ENCODE peak calls at places on chromosome 7, in four cellular contexts. One of them, this sample, is unnamed.

GRCh38 chr7:114021135-114021534 is 102.3 kb upstream of the PPP1R3A start:
- DNase-seq in WTC11: no peak
- DNase-seq in HEK293T: peak
- DNase-seq in HepG2: no peak
- DNase-seq in this sample: no peak

GRCh38 chr7:130141161-130141857 is 63.9 kb downstream of the TMEM209 start:
- DNase-seq in WTC11: peak
- DNase-seq in HEK293T: no peak
- DNase-seq in HepG2: no peak
- DNase-seq in this sample: peak

GRCh38 chr7:83096065-83096580 is 66.6 kb downstream of the PCLO start:
- DNase-seq in WTC11: no peak
- DNase-seq in HEK293T: no peak
- DNase-seq in HepG2: no peak
- DNase-seq in this sample: no peak

GRCh38 chr7:140640727-140641531 is at the start of gene DENND2A:
- DNase-seq in WTC11: peak
- DNase-seq in HEK293T: peak
- DNase-seq in HepG2: no peak
- DNase-seq in this sample: no peak

GRCh38 chr7:147406521-147407115 is 1183.9 kb upstream of the C7orf33 start:
- DNase-seq in WTC11: no peak
- DNase-seq in HEK293T: no peak
- DNase-seq in HepG2: no peak
- DNase-seq in this sample: no peak

GRCh38 chr7:120949393-120949799 is 1.2 kb upstream of the ING3 start:
- DNase-seq in WTC11: no peak
- DNase-seq in HEK293T: no peak
- DNase-seq in HepG2: no peak
- DNase-seq in this sample: no peak

GRCh38 chr7:70093496-70093895 is 495.2 kb downstream of the AUTS2 start:
- DNase-seq in WTC11: no peak
- DNase-seq in HEK293T: no peak
- DNase-seq in HepG2: no peak
- DNase-seq in this sample: no peak

GRCh38 chr7:128863433-128863989 is 855 bp downstream of the ATP6V1F start:
- DNase-seq in WTC11: peak
- DNase-seq in HEK293T: peak
- DNase-seq in HepG2: peak
- DNase-seq in this sample: peak

GRCh38 chr7:95190515-95190914 is 133.8 kb downstream of the PON1 start:
- DNase-seq in WTC11: peak
- DNase-seq in HEK293T: no peak
- DNase-seq in HepG2: peak
- DNase-seq in this sample: no peak

GRCh38 chr7:101121996-101122932 is 4.6 kb upstream of the SERPINE1 start:
- DNase-seq in WTC11: peak
- DNase-seq in HEK293T: no peak
- DNase-seq in HepG2: peak
- DNase-seq in this sample: peak

GRCh38 chr7:12303096-12303495 is 92.0 kb downstream of the TMEM106B start:
- DNase-seq in WTC11: no peak
- DNase-seq in HEK293T: no peak
- DNase-seq in HepG2: no peak
- DNase-seq in this sample: no peak

GRCh38 chr7:131381069-131381838 is 53.6 kb downstream of the MKLN1 start:
- DNase-seq in WTC11: no peak
- DNase-seq in HEK293T: no peak
- DNase-seq in HepG2: no peak
- DNase-seq in this sample: no peak

GRCh38 chr7:44750921-44751571 is 2.4 kb downstream of the ZMIZ2 start:
- DNase-seq in WTC11: no peak
- DNase-seq in HEK293T: no peak
- DNase-seq in HepG2: no peak
- DNase-seq in this sample: peak

GRCh38 chr7:156155988-156156733 is 343.9 kb upstream of the SHH start:
- DNase-seq in WTC11: no peak
- DNase-seq in HEK293T: no peak
- DNase-seq in HepG2: no peak
- DNase-seq in this sample: no peak

GRCh38 chr7:31775511-31775910 is 88.5 kb downstream of the PPP1R17 start:
- DNase-seq in WTC11: no peak
- DNase-seq in HEK293T: no peak
- DNase-seq in HepG2: no peak
- DNase-seq in this sample: no peak

GRCh38 chr7:45573636-45574470 is at the start of gene ADCY1:
- DNase-seq in WTC11: peak
- DNase-seq in HEK293T: peak
- DNase-seq in HepG2: no peak
- DNase-seq in this sample: peak

GRCh38 chr7:112940314-112940732 is 146.3 kb downstream of the GPR85 start:
- DNase-seq in WTC11: no peak
- DNase-seq in HEK293T: no peak
- DNase-seq in HepG2: no peak
- DNase-seq in this sample: no peak
- TF ChIP-seq ELF4 in WTC11: no peak
- TF ChIP-seq ELF4 in HEK293T: no peak
- TF ChIP-seq ELF4 in HepG2: no peak
- TF ChIP-seq ELF4 in this sample: no peak

GRCh38 chr7:27419581-27420177 is 177.1 kb downstream of the EVX1 start:
- DNase-seq in WTC11: no peak
- DNase-seq in HEK293T: no peak
- DNase-seq in HepG2: no peak
- DNase-seq in this sample: no peak
- TF ChIP-seq ELF4 in WTC11: no peak
- TF ChIP-seq ELF4 in HEK293T: no peak
- TF ChIP-seq ELF4 in HepG2: no peak
- TF ChIP-seq ELF4 in this sample: no peak

GRCh38 chr7:21580073-21580521 is 37.3 kb downstream of the DNAH11 start:
- DNase-seq in WTC11: no peak
- DNase-seq in HEK293T: no peak
- DNase-seq in HepG2: no peak
- DNase-seq in this sample: no peak
- TF ChIP-seq ELF4 in WTC11: no peak
- TF ChIP-seq ELF4 in HEK293T: no peak
- TF ChIP-seq ELF4 in HepG2: no peak
- TF ChIP-seq ELF4 in this sample: no peak

GRCh38 chr7:28112467-28112866 is 68.1 kb downstream of the JAZF1 start:
- DNase-seq in WTC11: no peak
- DNase-seq in HEK293T: no peak
- DNase-seq in HepG2: no peak
- DNase-seq in this sample: no peak

GRCh38 chr7:28115261-28115660 is 65.3 kb downstream of the JAZF1 start:
- DNase-seq in WTC11: no peak
- DNase-seq in HEK293T: no peak
- DNase-seq in HepG2: no peak
- DNase-seq in this sample: no peak

GRCh38 chr7:28114056-28114455 is 66.5 kb downstream of the JAZF1 start:
- DNase-seq in WTC11: no peak
- DNase-seq in HEK293T: no peak
- DNase-seq in HepG2: no peak
- DNase-seq in this sample: no peak

GRCh38 chr7:28112056-28112455 is 68.5 kb downstream of the JAZF1 start:
- DNase-seq in WTC11: no peak
- DNase-seq in HEK293T: no peak
- DNase-seq in HepG2: no peak
- DNase-seq in this sample: no peak

GRCh38 chr7:28112883-28113540 is 67.6 kb downstream of the JAZF1 start:
- DNase-seq in WTC11: no peak
- DNase-seq in HEK293T: no peak
- DNase-seq in HepG2: peak
- DNase-seq in this sample: no peak
- TF ChIP-seq ELF4 in WTC11: no peak
- TF ChIP-seq ELF4 in HEK293T: no peak
- TF ChIP-seq ELF4 in HepG2: no peak
- TF ChIP-seq ELF4 in this sample: no peak

GRCh38 chr7:138987686-138988085 is 6.5 kb upstream of the KIAA1549 start:
- DNase-seq in WTC11: no peak
- DNase-seq in HEK293T: no peak
- DNase-seq in HepG2: no peak
- DNase-seq in this sample: no peak

DNA sequence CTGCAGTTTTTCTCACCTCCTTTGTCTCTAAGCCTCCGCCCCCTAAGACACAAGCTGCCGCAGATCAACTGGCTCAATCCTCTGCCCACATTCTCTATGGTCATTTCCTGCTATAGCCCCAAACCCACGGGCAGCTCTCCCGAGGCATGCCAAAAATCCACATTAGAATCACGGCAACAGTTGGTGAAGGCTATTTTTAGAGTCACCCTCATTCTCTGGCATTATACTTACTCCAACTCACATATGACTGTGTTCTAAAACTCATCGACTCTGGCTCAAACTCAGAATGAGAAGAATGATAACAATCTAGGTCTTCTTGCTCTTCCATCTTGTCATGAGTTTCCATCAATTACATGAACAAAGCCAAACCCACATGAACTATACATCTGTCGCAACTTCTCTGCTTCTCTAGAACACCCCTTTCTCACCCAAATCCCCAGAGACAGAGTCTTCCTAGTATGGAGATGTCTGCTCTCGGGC is 10.9 kb upstream of the KIAA1549 start:
- DNase-seq in WTC11: no peak
- DNase-seq in HEK293T: no peak
- DNase-seq in HepG2: no peak
- DNase-seq in this sample: no peak
- TF ChIP-seq ELF4 in WTC11: no peak
- TF ChIP-seq ELF4 in HEK293T: no peak
- TF ChIP-seq ELF4 in HepG2: no peak
- TF ChIP-seq ELF4 in this sample: no peak

GRCh38 chr7:133265821-133266220 is 12.9 kb downstream of the EXOC4 start:
- DNase-seq in WTC11: no peak
- DNase-seq in HEK293T: no peak
- DNase-seq in HepG2: no peak
- DNase-seq in this sample: no peak
- TF ChIP-seq ELF4 in WTC11: no peak
- TF ChIP-seq ELF4 in HEK293T: no peak
- TF ChIP-seq ELF4 in HepG2: no peak
- TF ChIP-seq ELF4 in this sample: no peak

GRCh38 chr7:125857606-125858005 is 928.0 kb upstream of the POT1 start:
- DNase-seq in WTC11: no peak
- DNase-seq in HEK293T: no peak
- DNase-seq in HepG2: no peak
- DNase-seq in this sample: no peak
- TF ChIP-seq ELF4 in WTC11: no peak
- TF ChIP-seq ELF4 in HEK293T: no peak
- TF ChIP-seq ELF4 in HepG2: no peak
- TF ChIP-seq ELF4 in this sample: no peak

GRCh38 chr7:133645870-133646492 is 393.1 kb downstream of the EXOC4 start:
- DNase-seq in WTC11: no peak
- DNase-seq in HEK293T: no peak
- DNase-seq in HepG2: no peak
- DNase-seq in this sample: no peak
- TF ChIP-seq ELF4 in WTC11: no peak
- TF ChIP-seq ELF4 in HEK293T: no peak
- TF ChIP-seq ELF4 in HepG2: no peak
- TF ChIP-seq ELF4 in this sample: no peak

GRCh38 chr7:151152935-151153513 is 14.5 kb downstream of the GBX1 start:
- DNase-seq in WTC11: no peak
- DNase-seq in HEK293T: no peak
- DNase-seq in HepG2: no peak
- DNase-seq in this sample: no peak

GRCh38 chr7:151161757-151162156 is 5.7 kb downstream of the GBX1 start:
- DNase-seq in WTC11: no peak
- DNase-seq in HEK293T: no peak
- DNase-seq in HepG2: no peak
- DNase-seq in this sample: no peak

GRCh38 chr7:151157645-151158329 is 9.7 kb downstream of the GBX1 start:
- DNase-seq in WTC11: no peak
- DNase-seq in HEK293T: no peak
- DNase-seq in HepG2: no peak
- DNase-seq in this sample: no peak
- TF ChIP-seq ELF4 in WTC11: no peak
- TF ChIP-seq ELF4 in HEK293T: no peak
- TF ChIP-seq ELF4 in HepG2: no peak
- TF ChIP-seq ELF4 in this sample: no peak

This sample was measured in K562.